ENCODE peak calls at places on chromosomes 5 and 9, in nine cellular contexts. O, V, G, T, C, S, R, J and F are unnamed samples.

GRCh38 chr9:22446950-22447606 is 454 bp downstream of the DMRTA1 start:
- DNase-seq in C (no peak), V (peak; percentile 72), G (no peak), O (peak; percentile 42), R (peak; percentile 63), J (peak; percentile 82), T (peak; percentile 21), S (peak; percentile 67), F (no peak)

GRCh38 chr5:151004499-151004898 is 15.9 kb upstream of the GPX3 start:
- DNase-seq in J (no peak), R (no peak), V (no peak), S (no peak), O (no peak), T (no peak), G (no peak), C (no peak), F (no peak)

GRCh38 chr5:2912741-2913140 is 161.3 kb upstream of the IRX2 start:
- DNase-seq in V (no peak), J (no peak), O (no peak), R (no peak), G (no peak), S (no peak), C (no peak), T (no peak), F (no peak)

GRCh38 chr5:458547-459353 is 15.8 kb downstream of the EXOC3 start:
- DNase-seq in T (no peak), S (no peak), J (no peak), R (peak; percentile 41), V (no peak), G (peak; percentile 60), O (no peak), C (no peak), F (no peak)

GRCh38 chr9:131020388-131020787 is 11.4 kb downstream of the LAMC3 start:
- DNase-seq in R (peak; percentile 86), O (no peak), T (no peak), C (no peak), G (peak; percentile 93), J (no peak), V (no peak), S (no peak), F (no peak)

GRCh38 chr5:56827043-56827442 is 11.7 kb downstream of the MAP3K1 start:
- DNase-seq in J (no peak), R (no peak), V (peak; percentile 24), G (no peak), O (no peak), T (no peak), C (no peak), S (no peak), F (no peak)

GRCh38 chr9:106613250-106613737 is 249.7 kb upstream of the ZNF462 start:
- DNase-seq in R (no peak), T (peak; percentile 9), C (no peak), J (no peak), S (peak; percentile 37), V (no peak), O (no peak), G (no peak), F (no peak)

GRCh38 chr5:151155149-151155776 is 2.3 kb downstream of the ANXA6 start:
- DNase-seq in C (peak; percentile 53), G (no peak), O (no peak), J (no peak), R (no peak), V (no peak), S (no peak), T (no peak), F (no peak)

GRCh38 chr9:84296146-84296843 is 44.3 kb downstream of the SLC28A3 start:
- DNase-seq in C (no peak), R (peak; percentile 51), J (no peak), S (no peak), O (no peak), V (no peak), T (no peak), G (peak; percentile 49), F (no peak)

GRCh38 chr5:107893642-107894041 is 222.9 kb upstream of the EFNA5 start:
- DNase-seq in R (no peak), O (no peak), C (no peak), G (peak; percentile 76), T (no peak), V (no peak), J (no peak), S (no peak), F (peak; percentile 76)

GRCh38 chr5:1800470-1801060 is 642 bp upstream of the NDUFS6 start:
- DNase-seq in G (peak; percentile 23), R (no peak), C (no peak), J (peak; percentile 47), V (no peak), S (peak; percentile 53), T (no peak), O (no peak), F (no peak)